ENCODE peak calls at places on chromosomes 7 and 10, in six cellular contexts. One of them, this sample, is unnamed. For H3K36me3, the result is how much of the 10 kb centered on the place peaks cover.

GRCh38 chr7:47520408-47520807 is 61.5 kb downstream of the TNS3 start:
- DNase-seq in uterus: peak
- DNase-seq in HCT116: no peak
- DNase-seq in Peyer's patch: peak
- DNase-seq in tibial nerve: peak
- DNase-seq in IMR-90: peak
- DNase-seq in this sample: peak

GRCh38 chr7:79453266-79453557 is 255 bp downstream of the MAGI2 start:
- DNase-seq in uterus: no peak
- DNase-seq in HCT116: no peak
- DNase-seq in Peyer's patch: no peak
- DNase-seq in tibial nerve: no peak
- DNase-seq in IMR-90: no peak
- DNase-seq in this sample: no peak

GRCh38 chr7:142104550-142105527 is 6.7 kb upstream of the MGAM2 start:
- DNase-seq in uterus: no peak
- DNase-seq in HCT116: peak
- DNase-seq in Peyer's patch: peak
- DNase-seq in tibial nerve: no peak
- DNase-seq in IMR-90: no peak
- DNase-seq in this sample: peak

GRCh38 chr7:112271162-112271561 is 64.7 kb downstream of the ZNF277 start:
- DNase-seq in uterus: no peak
- DNase-seq in HCT116: no peak
- DNase-seq in Peyer's patch: no peak
- DNase-seq in tibial nerve: no peak
- DNase-seq in IMR-90: no peak
- DNase-seq in this sample: no peak

GRCh38 chr10:62073429-62073828 is 171.9 kb downstream of the ARID5B start:
- DNase-seq in uterus: no peak
- DNase-seq in HCT116: no peak
- DNase-seq in Peyer's patch: no peak
- DNase-seq in tibial nerve: no peak
- DNase-seq in IMR-90: no peak
- DNase-seq in this sample: no peak

GRCh38 chr10:47298730-47299129 is 1.3 kb upstream of the GDF10 start:
- DNase-seq in uterus: no peak
- DNase-seq in HCT116: no peak
- DNase-seq in Peyer's patch: no peak
- DNase-seq in tibial nerve: no peak
- DNase-seq in IMR-90: no peak
- DNase-seq in this sample: no peak

GRCh38 chr10:68423522-68423921 is 16.4 kb upstream of the RUFY2 start:
- DNase-seq in uterus: no peak
- DNase-seq in HCT116: no peak
- DNase-seq in Peyer's patch: no peak
- DNase-seq in tibial nerve: no peak
- DNase-seq in IMR-90: no peak
- DNase-seq in this sample: peak

GRCh38 chr7:37211097-37211496 is 237.6 kb downstream of the ELMO1 start:
- DNase-seq in uterus: peak
- DNase-seq in HCT116: no peak
- DNase-seq in Peyer's patch: peak
- DNase-seq in tibial nerve: peak
- DNase-seq in IMR-90: peak
- DNase-seq in this sample: peak

GRCh38 chr7:22668971-22669401 is 58.0 kb upstream of the IL6 start:
- DNase-seq in uterus: no peak
- DNase-seq in HCT116: no peak
- DNase-seq in Peyer's patch: no peak
- DNase-seq in tibial nerve: no peak
- DNase-seq in IMR-90: no peak
- DNase-seq in this sample: no peak

GRCh38 chr7:151843181-151843580 is 33.7 kb downstream of the PRKAG2 start:
- DNase-seq in uterus: no peak
- DNase-seq in HCT116: no peak
- DNase-seq in Peyer's patch: no peak
- DNase-seq in tibial nerve: no peak
- DNase-seq in IMR-90: no peak
- DNase-seq in this sample: no peak

GRCh38 chr10:122325235-122325634 is 49.3 kb upstream of the PLEKHA1 start:
- DNase-seq in uterus: no peak
- DNase-seq in HCT116: no peak
- DNase-seq in Peyer's patch: no peak
- DNase-seq in tibial nerve: no peak
- DNase-seq in IMR-90: no peak
- DNase-seq in this sample: peak

GRCh38 chr10:60296073-60296472 is 93.6 kb downstream of the ANK3 start:
- DNase-seq in uterus: no peak
- DNase-seq in HCT116: no peak
- DNase-seq in Peyer's patch: no peak
- DNase-seq in tibial nerve: no peak
- DNase-seq in IMR-90: no peak
- DNase-seq in this sample: no peak

GRCh38 chr7:81990395-81990794 is 220.5 kb upstream of the HGF start:
- DNase-seq in uterus: no peak
- DNase-seq in HCT116: peak
- DNase-seq in Peyer's patch: no peak
- DNase-seq in tibial nerve: no peak
- DNase-seq in IMR-90: peak
- DNase-seq in this sample: no peak

GRCh38 chr7:15820319-15820718 is 133.8 kb upstream of the MEOX2 start:
- DNase-seq in uterus: no peak
- DNase-seq in HCT116: no peak
- DNase-seq in Peyer's patch: no peak
- DNase-seq in tibial nerve: no peak
- DNase-seq in IMR-90: no peak
- DNase-seq in this sample: no peak

GRCh38 chr10:73892314-73893080 is 18.1 kb upstream of the CAMK2G start:
- DNase-seq in uterus: no peak
- DNase-seq in HCT116: no peak
- DNase-seq in Peyer's patch: no peak
- DNase-seq in tibial nerve: no peak
- DNase-seq in IMR-90: peak
- DNase-seq in this sample: no peak

GRCh38 chr7:107931740-107932515 is 40.9 kb downstream of the DLD start:
- DNase-seq in uterus: peak
- DNase-seq in HCT116: no peak
- DNase-seq in Peyer's patch: no peak
- DNase-seq in tibial nerve: no peak
- DNase-seq in IMR-90: no peak
- DNase-seq in this sample: no peak

GRCh38 chr7:107932851-107933250 is 41.9 kb downstream of the DLD start:
- DNase-seq in uterus: no peak
- DNase-seq in HCT116: no peak
- DNase-seq in Peyer's patch: no peak
- DNase-seq in tibial nerve: no peak
- DNase-seq in IMR-90: no peak
- DNase-seq in this sample: no peak

GRCh38 chr7:107936312-107936711 is 45.3 kb downstream of the DLD start:
- DNase-seq in uterus: no peak
- DNase-seq in HCT116: no peak
- DNase-seq in Peyer's patch: no peak
- DNase-seq in tibial nerve: no peak
- DNase-seq in IMR-90: no peak
- DNase-seq in this sample: no peak

GRCh38 chr7:107934991-107935770 is 44.2 kb downstream of the DLD start:
- DNase-seq in uterus: no peak
- DNase-seq in HCT116: no peak
- DNase-seq in Peyer's patch: no peak
- DNase-seq in tibial nerve: no peak
- DNase-seq in IMR-90: peak
- DNase-seq in this sample: no peak

DNA sequence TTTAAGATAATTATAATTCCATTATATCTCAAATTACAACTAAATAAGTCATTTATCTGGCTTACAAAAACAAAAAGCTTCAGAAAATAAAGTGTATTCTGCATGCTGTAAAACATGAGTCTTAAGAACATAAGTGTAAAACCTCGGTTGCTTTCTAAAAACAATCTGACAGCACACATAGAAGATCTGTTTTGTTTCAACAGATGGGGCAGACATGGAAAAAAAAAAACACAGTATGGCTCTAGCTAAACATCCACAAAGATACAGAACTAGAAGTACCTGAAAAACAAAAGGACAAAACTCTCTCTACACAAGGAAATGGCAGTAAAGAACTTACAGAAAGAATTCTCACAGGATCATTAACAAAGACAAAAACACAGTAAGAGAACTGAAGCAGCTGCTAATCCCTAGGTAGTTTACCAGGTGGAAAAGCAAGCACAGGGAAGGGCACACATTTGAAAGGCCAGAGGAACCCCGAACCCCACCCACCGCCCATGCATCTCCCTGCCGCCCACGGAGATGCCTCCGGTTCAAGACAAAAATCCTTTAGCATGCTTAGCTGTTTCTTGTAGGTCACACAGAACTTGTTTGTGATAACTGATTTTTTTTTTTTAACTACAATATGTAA is 42.5 kb downstream of the DLD start:
- DNase-seq in uterus: no peak
- DNase-seq in HCT116: no peak
- DNase-seq in Peyer's patch: no peak
- DNase-seq in tibial nerve: no peak
- DNase-seq in IMR-90: no peak
- DNase-seq in this sample: no peak
- H3K36me3 ChIP-seq in uterus: under half
- H3K36me3 ChIP-seq in HCT116: under half
- H3K36me3 ChIP-seq in Peyer's patch: half or more
- H3K36me3 ChIP-seq in tibial nerve: under half
- H3K36me3 ChIP-seq in IMR-90: half or more
- H3K36me3 ChIP-seq in this sample: half or more

DNA sequence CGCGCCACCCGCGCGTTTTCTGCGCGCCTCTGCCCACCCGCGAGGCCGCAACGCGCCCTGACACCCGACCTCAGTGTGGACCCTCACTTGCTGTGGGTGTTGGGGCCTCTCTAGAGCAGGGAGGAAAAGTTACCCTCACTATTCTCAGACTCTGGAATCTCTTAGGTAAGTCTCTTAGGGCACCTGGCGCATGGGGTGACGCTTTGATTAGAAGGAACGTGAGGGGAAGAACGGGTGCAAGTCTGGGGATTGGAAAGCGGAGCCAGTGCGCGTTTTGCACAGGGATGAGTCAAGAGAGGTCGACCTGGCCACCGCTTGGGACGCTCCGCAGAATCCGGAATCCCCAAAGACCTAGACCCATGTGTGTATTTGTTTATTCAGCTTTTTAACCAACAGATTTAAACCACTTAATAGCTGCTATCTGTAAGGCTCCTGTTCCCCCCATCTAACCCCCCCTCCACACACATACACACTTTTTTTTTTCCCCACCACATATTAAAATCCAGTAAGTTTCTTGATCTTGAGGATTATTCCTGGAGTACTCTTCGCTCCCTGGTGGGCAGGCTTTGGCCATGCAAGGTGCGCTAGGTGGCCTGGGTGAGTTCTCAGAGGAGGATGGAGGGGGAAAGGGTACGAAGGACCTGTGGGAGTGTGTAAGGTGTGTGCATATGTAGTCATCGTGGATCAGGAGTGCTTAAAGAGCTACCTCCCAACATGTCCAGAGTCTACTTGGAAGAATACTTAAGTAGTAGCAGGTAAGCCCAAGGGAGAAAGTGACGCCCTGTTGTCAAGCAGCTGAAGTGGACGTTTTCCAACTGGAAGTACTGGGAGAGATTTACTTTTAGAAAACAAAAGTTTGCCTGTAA is 169.1 kb upstream of the PPP1R3A start:
- DNase-seq in uterus: peak
- DNase-seq in HCT116: no peak
- DNase-seq in Peyer's patch: peak
- DNase-seq in tibial nerve: no peak
- DNase-seq in IMR-90: no peak
- DNase-seq in this sample: no peak
- TF ChIP-seq POLR2A in uterus: no peak
- TF ChIP-seq POLR2A in HCT116: no peak
- TF ChIP-seq POLR2A in Peyer's patch: peak
- TF ChIP-seq POLR2A in tibial nerve: no peak
- TF ChIP-seq POLR2A in IMR-90: no peak
- TF ChIP-seq POLR2A in this sample: no peak

GRCh38 chr10:85857791-85858190 is 508.8 kb downstream of the GRID1 start:
- DNase-seq in uterus: no peak
- DNase-seq in HCT116: no peak
- DNase-seq in Peyer's patch: no peak
- DNase-seq in tibial nerve: no peak
- DNase-seq in IMR-90: no peak
- DNase-seq in this sample: no peak
- H3K36me3 ChIP-seq in uterus: under half
- H3K36me3 ChIP-seq in HCT116: under half
- H3K36me3 ChIP-seq in Peyer's patch: under half
- H3K36me3 ChIP-seq in tibial nerve: under half
- H3K36me3 ChIP-seq in IMR-90: under half
- H3K36me3 ChIP-seq in this sample: under half

GRCh38 chr10:13388478-13388877 is 40.4 kb upstream of the SEPHS1 start:
- DNase-seq in uterus: no peak
- DNase-seq in HCT116: no peak
- DNase-seq in Peyer's patch: no peak
- DNase-seq in tibial nerve: no peak
- DNase-seq in IMR-90: no peak
- DNase-seq in this sample: no peak

GRCh38 chr10:13386021-13386420 is 37.9 kb upstream of the SEPHS1 start:
- DNase-seq in uterus: no peak
- DNase-seq in HCT116: no peak
- DNase-seq in Peyer's patch: no peak
- DNase-seq in tibial nerve: no peak
- DNase-seq in IMR-90: no peak
- DNase-seq in this sample: no peak

GRCh38 chr10:13382759-13383753 is 35.0 kb upstream of the SEPHS1 start:
- DNase-seq in uterus: no peak
- DNase-seq in HCT116: no peak
- DNase-seq in Peyer's patch: peak
- DNase-seq in tibial nerve: no peak
- DNase-seq in IMR-90: no peak
- DNase-seq in this sample: no peak
- TF ChIP-seq POLR2A in uterus: no peak
- TF ChIP-seq POLR2A in HCT116: no peak
- TF ChIP-seq POLR2A in Peyer's patch: peak
- TF ChIP-seq POLR2A in tibial nerve: no peak
- TF ChIP-seq POLR2A in IMR-90: no peak
- TF ChIP-seq POLR2A in this sample: no peak

DNA sequence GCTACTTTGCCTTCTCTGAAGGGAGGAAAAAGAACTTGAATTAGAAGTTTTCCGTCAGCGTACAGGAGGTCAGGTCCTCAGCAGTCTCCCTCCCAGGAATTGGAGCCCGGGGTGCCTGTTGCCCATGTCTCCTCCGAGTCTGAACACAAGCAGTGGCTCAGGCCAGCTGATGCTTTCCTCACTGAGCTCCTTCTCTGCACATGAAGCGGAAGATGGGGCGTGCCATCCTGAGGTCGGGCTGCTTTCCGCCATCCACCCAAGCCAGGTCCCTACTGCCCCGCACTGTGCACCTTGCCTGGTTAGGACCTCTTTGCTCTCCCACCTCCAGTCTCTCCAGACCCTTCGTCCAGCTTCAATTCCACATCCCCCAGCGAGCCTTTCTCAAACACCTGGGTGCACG is 237.5 kb downstream of the CELF2 start:
- DNase-seq in uterus: no peak
- DNase-seq in HCT116: no peak
- DNase-seq in Peyer's patch: no peak
- DNase-seq in tibial nerve: no peak
- DNase-seq in IMR-90: no peak
- DNase-seq in this sample: no peak
- H3K36me3 ChIP-seq in uterus: under half
- H3K36me3 ChIP-seq in HCT116: under half
- H3K36me3 ChIP-seq in Peyer's patch: under half
- H3K36me3 ChIP-seq in tibial nerve: under half
- H3K36me3 ChIP-seq in IMR-90: under half
- H3K36me3 ChIP-seq in this sample: under half